ENCODE peak calls at places on chromosome 11, in six cellular contexts. Q is fibroblast of mammary gland, L is fibroblast of the aortic adventitia, T is uterus, Z is left ventricle myocardium inferior, K is suprapubic skin. F is an unnamed sample.
A peak's percentile ranks its signal among the peaks of the same experiment; 100 is the strongest.

GRCh38 chr11:131914299-131914902 is 544.0 kb downstream of the NTM start:
- DNase-seq in Q (peak; percentile 43), L (peak; percentile 65), T (no peak), Z (no peak), K (no peak), F (no peak)

GRCh38 chr11:8262552-8263108 is 1.0 kb downstream of the LMO1 start:
- DNase-seq in Q (peak; percentile 31), L (peak; percentile 45), T (peak; percentile 45), Z (peak; percentile 37), K (no peak), F (peak; percentile 64)

GRCh38 chr11:115653076-115653475 is 148.9 kb upstream of the CADM1 start:
- DNase-seq in Q (no peak), L (no peak), T (no peak), Z (no peak), K (no peak), F (no peak)

GRCh38 chr11:117523680-117524079 is 196.0 kb downstream of the CEP164 start:
- DNase-seq in Q (peak; percentile 6), L (peak; percentile 20), T (no peak), Z (no peak), K (no peak), F (no peak)

GRCh38 chr11:107545101-107545514 is 20.4 kb downstream of the ALKBH8 start:
- DNase-seq in Q (peak; percentile 68), L (peak; percentile 57), T (no peak), Z (no peak), K (no peak), F (no peak)

GRCh38 chr11:105693075-105693474 is 83.2 kb downstream of the GRIA4 start:
- DNase-seq in Q (no peak), L (no peak), T (no peak), Z (no peak), K (no peak), F (no peak)

GRCh38 chr11:122709042-122709760 is 53.7 kb downstream of the UBASH3B start:
- DNase-seq in Q (peak; percentile 82), L (peak; percentile 70), T (no peak), Z (no peak), K (no peak), F (no peak)

GRCh38 chr11:2270322-2271076 is at the start of gene ASCL2:
- DNase-seq in Q (no peak), L (no peak), T (no peak), Z (no peak), K (no peak), F (peak; percentile 42)

GRCh38 chr11:112440518-112440917 is 179.9 kb upstream of the PLET1 start:
- DNase-seq in Q (peak; percentile 8), L (no peak), T (no peak), Z (no peak), K (no peak), F (no peak)

GRCh38 chr11:1832181-1832988 is 2.4 kb upstream of the SYT8 start:
- DNase-seq in Q (no peak), L (peak; percentile 5), T (peak; percentile 55), Z (peak; percentile 56), K (peak; percentile 71), F (peak; percentile 84)

GRCh38 chr11:126359431-126360048 is 4.1 kb downstream of the ST3GAL4 start:
- DNase-seq in Q (peak; percentile 91), L (peak; percentile 83), T (peak; percentile 88), Z (peak; percentile 82), K (peak; percentile 89), F (no peak)

GRCh38 chr11:3375552-3375951 is 3.4 kb downstream of the ZNF195 start:
- DNase-seq in Q (peak; percentile 85), L (peak; percentile 16), T (no peak), Z (no peak), K (no peak), F (no peak)

GRCh38 chr11:48105096-48105990 is 111.3 kb upstream of the OR4B1 start:
- DNase-seq in Q (no peak), L (no peak), T (no peak), Z (no peak), K (no peak), F (no peak)

GRCh38 chr11:131154329-131154728 is 216.1 kb upstream of the NTM start:
- DNase-seq in Q (no peak), L (no peak), T (no peak), Z (no peak), K (no peak), F (no peak)

GRCh38 chr11:81579339-81579738 is 1154.3 kb downstream of the FAM181B start:
- DNase-seq in Q (no peak), L (no peak), T (no peak), Z (no peak), K (no peak), F (no peak)

GRCh38 chr11:13221722-13222121 is 55.9 kb upstream of the BMAL1 start:
- DNase-seq in Q (no peak), L (no peak), T (no peak), Z (no peak), K (no peak), F (no peak)

GRCh38 chr11:118046051-118046963 is 30.6 kb upstream of the TMPRSS4 start:
- DNase-seq in Q (no peak), L (no peak), T (no peak), Z (no peak), K (no peak), F (no peak)

GRCh38 chr11:115530752-115531151 is 26.5 kb upstream of the CADM1 start:
- DNase-seq in Q (no peak), L (no peak), T (no peak), Z (no peak), K (no peak), F (no peak)

GRCh38 chr11:75603791-75604736 is 42.0 kb downstream of the SERPINH1 start:
- DNase-seq in Q (peak; percentile 96), L (peak; percentile 97), T (no peak), Z (no peak), K (no peak), F (no peak)

GRCh38 chr11:116071241-116071640 is 567.0 kb upstream of the CADM1 start:
- DNase-seq in Q (no peak), L (no peak), T (no peak), Z (no peak), K (no peak), F (no peak)

GRCh38 chr11:95229199-95230053 is 1.6 kb downstream of the SESN3 start:
- DNase-seq in Q (peak; percentile 42), L (peak; percentile 53), T (no peak), Z (no peak), K (no peak), F (no peak)

GRCh38 chr11:17571431-17572358 is 24.6 kb downstream of the OTOG start:
- DNase-seq in Q (no peak), L (no peak), T (no peak), Z (no peak), K (no peak), F (no peak)

GRCh38 chr11:125777309-125777708 is 1.3 kb downstream of the PATE2 start:
- DNase-seq in Q (peak; percentile 22), L (peak; percentile 53), T (no peak), Z (no peak), K (no peak), F (no peak)

GRCh38 chr11:19838994-19839768 is 126.5 kb downstream of the NAV2 start:
- DNase-seq in Q (peak; percentile 28), L (no peak), T (no peak), Z (no peak), K (no peak), F (no peak)

GRCh38 chr11:1931326-1931725 is 11.8 kb downstream of the TNNT3 start:
- DNase-seq in Q (peak; percentile 80), L (peak; percentile 70), T (peak; percentile 64), Z (no peak), K (no peak), F (no peak)

DNA sequence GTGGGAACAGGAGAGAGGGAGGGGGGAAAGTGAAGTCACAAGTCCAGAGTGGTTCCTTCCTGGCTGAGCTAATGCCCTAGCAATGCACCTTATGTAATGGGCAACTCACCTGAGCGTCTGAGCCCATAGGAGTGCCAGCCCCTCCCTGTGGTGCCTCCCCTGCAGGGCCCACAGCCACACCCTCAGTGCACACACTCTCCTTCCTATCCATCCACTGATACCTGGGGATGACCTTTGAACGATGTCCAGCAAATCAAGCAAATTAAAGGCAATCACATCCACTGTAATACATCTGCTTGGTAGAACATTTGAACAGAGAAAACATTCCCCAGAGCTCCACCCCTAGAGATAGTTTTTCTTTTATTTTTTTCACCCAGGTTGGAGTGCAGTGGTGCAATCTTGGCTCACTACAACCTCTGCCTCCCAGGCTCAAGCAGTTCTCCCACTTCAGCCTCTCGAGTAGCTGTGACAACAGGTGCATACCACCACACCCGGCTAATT is 19.6 kb upstream of the MICAL2 start:
- DNase-seq in Q (no peak), L (no peak), T (no peak), Z (no peak), K (peak; percentile 53), F (no peak)
- TF ChIP-seq CTCF in Q (no peak), L (no peak), T (no peak), Z (no peak), K (no peak), F (no peak)

DNA sequence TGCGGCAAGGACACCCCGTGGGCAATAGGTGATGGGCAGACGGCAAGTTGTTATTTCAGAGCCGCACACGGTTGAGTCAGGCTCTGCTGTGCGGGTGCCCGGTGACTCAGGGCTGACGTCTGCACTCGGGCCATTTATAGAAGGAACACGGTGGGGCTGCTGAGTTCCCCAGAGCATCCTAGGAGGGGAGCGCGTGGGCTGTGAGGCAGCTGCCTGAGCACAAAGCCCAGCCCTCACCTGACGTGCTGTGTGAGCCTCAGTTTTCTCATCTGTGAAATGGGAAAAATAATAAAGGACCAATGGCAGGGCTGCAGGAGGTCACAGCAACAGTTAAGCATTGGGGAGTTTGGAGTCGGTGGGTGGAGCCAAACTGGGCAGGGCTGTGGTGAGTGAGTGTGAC is 11.3 kb upstream of the RHOD start:
- DNase-seq in Q (peak; percentile 96), L (peak; percentile 80), T (peak; percentile 23), Z (no peak), K (no peak), F (no peak)
- TF ChIP-seq CTCF in Q (no peak), L (no peak), T (no peak), Z (no peak), K (no peak), F (no peak)

GRCh38 chr11:119065369-119065768 is 2.2 kb upstream of the VPS11 start:
- DNase-seq in Q (peak; percentile 61), L (peak; percentile 36), T (no peak), Z (no peak), K (no peak), F (no peak)
- TF ChIP-seq CTCF in Q (peak; percentile 62), L (peak; percentile 58), T (no peak), Z (no peak), K (no peak), F (peak; percentile 46)

GRCh38 chr11:10139656-10140055 is 154.4 kb downstream of the SBF2 start:
- DNase-seq in Q (peak; percentile 81), L (peak; percentile 85), T (no peak), Z (no peak), K (no peak), F (no peak)

GRCh38 chr11:10130872-10131271 is 163.1 kb downstream of the SBF2 start:
- DNase-seq in Q (no peak), L (no peak), T (no peak), Z (no peak), K (no peak), F (no peak)

GRCh38 chr11:10139081-10139480 is 154.9 kb downstream of the SBF2 start:
- DNase-seq in Q (no peak), L (no peak), T (no peak), Z (no peak), K (no peak), F (no peak)

DNA sequence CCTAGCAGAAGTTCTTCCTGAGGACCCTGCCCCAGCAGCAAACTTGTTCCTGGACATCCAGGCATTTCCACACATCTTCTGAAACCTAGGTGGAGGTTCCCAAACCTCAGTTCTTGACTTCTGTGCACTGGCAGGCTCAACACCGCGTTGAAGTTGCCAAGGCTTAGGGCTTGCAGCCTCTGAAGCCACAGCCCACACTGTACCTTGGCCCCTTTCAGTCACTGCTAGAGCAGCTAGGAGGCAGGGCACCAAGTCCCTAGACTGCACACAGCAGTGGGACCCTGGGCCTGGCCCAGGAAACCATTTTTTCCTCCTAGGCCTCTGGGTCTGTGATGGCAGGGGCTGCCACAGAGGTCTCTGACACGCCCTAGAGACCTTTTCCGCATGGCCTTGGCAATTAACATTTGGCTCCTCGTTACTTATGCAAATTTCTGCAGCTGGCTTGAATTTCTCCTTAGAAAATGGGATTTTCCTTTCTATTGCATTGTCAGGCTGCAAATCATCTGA is 159.0 kb downstream of the SBF2 start:
- DNase-seq in Q (no peak), L (no peak), T (no peak), Z (no peak), K (no peak), F (no peak)
- TF ChIP-seq CTCF in Q (no peak), L (no peak), T (no peak), Z (no peak), K (no peak), F (no peak)

F was measured in B cell.